ENCODE peak calls at places on chromosome 19, in five cellular contexts. One of them, this sample, is unnamed.
A peak's percentile ranks its signal among the peaks of the same experiment; 100 is the strongest.

GRCh38 chr19:35090160-35090794 is 25.3 kb upstream of the FXYD3 start:
- DNase-seq in upper lobe of right lung: peak; percentile 72
- DNase-seq in omental fat pad: peak; percentile 50
- DNase-seq in iPS-NIHi11: peak; percentile 87
- DNase-seq in stimulated activated CD8-positive, alpha-beta memory T cell treated with anti-CD3 and anti-CD28 coated beads, Interleukin-15, amount 100 ng/mL, for 4 hours: no peak
- DNase-seq in this sample: peak; percentile 60

GRCh38 chr19:29446331-29446730 is 79.5 kb upstream of the VSTM2B start:
- DNase-seq in stimulated activated CD8-positive, alpha-beta memory T cell treated with anti-CD3 and anti-CD28 coated beads, Interleukin-15, amount 100 ng/mL, for 4 hours: no peak
- DNase-seq in omental fat pad: no peak
- DNase-seq in upper lobe of right lung: no peak
- DNase-seq in iPS-NIHi11: no peak
- DNase-seq in this sample: no peak

GRCh38 chr19:14540741-14541525 is 11.5 kb downstream of the TECR start:
- DNase-seq in stimulated activated CD8-positive, alpha-beta memory T cell treated with anti-CD3 and anti-CD28 coated beads, Interleukin-15, amount 100 ng/mL, for 4 hours: no peak
- DNase-seq in upper lobe of right lung: no peak
- DNase-seq in iPS-NIHi11: no peak
- DNase-seq in omental fat pad: no peak
- DNase-seq in this sample: no peak

GRCh38 chr19:49468746-49469447 is 5.1 kb upstream of the FLT3LG start:
- DNase-seq in upper lobe of right lung: no peak
- DNase-seq in stimulated activated CD8-positive, alpha-beta memory T cell treated with anti-CD3 and anti-CD28 coated beads, Interleukin-15, amount 100 ng/mL, for 4 hours: peak; percentile 50
- DNase-seq in omental fat pad: no peak
- DNase-seq in iPS-NIHi11: peak; percentile 83
- DNase-seq in this sample: no peak

GRCh38 chr19:2627855-2628254 is 74.6 kb downstream of the GNG7 start:
- DNase-seq in stimulated activated CD8-positive, alpha-beta memory T cell treated with anti-CD3 and anti-CD28 coated beads, Interleukin-15, amount 100 ng/mL, for 4 hours: no peak
- DNase-seq in iPS-NIHi11: no peak
- DNase-seq in omental fat pad: no peak
- DNase-seq in upper lobe of right lung: no peak
- DNase-seq in this sample: no peak

GRCh38 chr19:43425567-43426392 is 11.1 kb downstream of the TEX101 start:
- DNase-seq in upper lobe of right lung: no peak
- DNase-seq in omental fat pad: no peak
- DNase-seq in stimulated activated CD8-positive, alpha-beta memory T cell treated with anti-CD3 and anti-CD28 coated beads, Interleukin-15, amount 100 ng/mL, for 4 hours: no peak
- DNase-seq in iPS-NIHi11: no peak
- DNase-seq in this sample: peak; percentile 78

GRCh38 chr19:45200614-45201013 is 22.0 kb downstream of the BLOC1S3 start:
- DNase-seq in omental fat pad: no peak
- DNase-seq in stimulated activated CD8-positive, alpha-beta memory T cell treated with anti-CD3 and anti-CD28 coated beads, Interleukin-15, amount 100 ng/mL, for 4 hours: no peak
- DNase-seq in iPS-NIHi11: no peak
- DNase-seq in upper lobe of right lung: no peak
- DNase-seq in this sample: peak; percentile 27

GRCh38 chr19:36257512-36257876 is 42.6 kb downstream of the ZNF146 start:
- DNase-seq in iPS-NIHi11: peak; percentile 63
- DNase-seq in stimulated activated CD8-positive, alpha-beta memory T cell treated with anti-CD3 and anti-CD28 coated beads, Interleukin-15, amount 100 ng/mL, for 4 hours: no peak
- DNase-seq in omental fat pad: no peak
- DNase-seq in upper lobe of right lung: no peak
- DNase-seq in this sample: peak; percentile 22

GRCh38 chr19:23439623-23440022 is 44.4 kb upstream of the ZNF91 start:
- DNase-seq in stimulated activated CD8-positive, alpha-beta memory T cell treated with anti-CD3 and anti-CD28 coated beads, Interleukin-15, amount 100 ng/mL, for 4 hours: no peak
- DNase-seq in iPS-NIHi11: no peak
- DNase-seq in omental fat pad: no peak
- DNase-seq in upper lobe of right lung: no peak
- DNase-seq in this sample: no peak